ENCODE peak calls at places on chromosome 22, in eight cellular contexts. One of them, this sample, is unnamed.

GRCh38 chr22:43263645-43264514 is 76.9 kb upstream of the TTLL12 start:
- DNase-seq in cardiac fibroblast: peak; percentile 74
- DNase-seq in HFFc6: peak; percentile 6
- DNase-seq in stimulated activated effector memory CD8-positive, alpha-beta T cell treated with anti-CD3 and anti-CD28 coated beads, Interleukin-12 subunit alpha, Interleukin-12 subunit beta, amount 100 ng/mL, for 72 hours: peak; percentile 91
- DNase-seq in kidney glomerular epithelial cell: peak; percentile 10
- DNase-seq in naive thymus-derived CD8-positive, alpha-beta T cell: peak; percentile 68
- DNase-seq in activated naive CD8-positive, alpha-beta T cell treated with anti-CD3 and anti-CD28 coated beads for 36 hours: peak; percentile 89
- DNase-seq in NCI-H774: no peak
- DNase-seq in this sample: peak; percentile 74

GRCh38 chr22:27203276-27203660 is 545.9 kb downstream of the MIAT start:
- DNase-seq in cardiac fibroblast: no peak
- DNase-seq in HFFc6: no peak
- DNase-seq in stimulated activated effector memory CD8-positive, alpha-beta T cell treated with anti-CD3 and anti-CD28 coated beads, Interleukin-12 subunit alpha, Interleukin-12 subunit beta, amount 100 ng/mL, for 72 hours: no peak
- DNase-seq in kidney glomerular epithelial cell: no peak
- DNase-seq in naive thymus-derived CD8-positive, alpha-beta T cell: no peak
- DNase-seq in activated naive CD8-positive, alpha-beta T cell treated with anti-CD3 and anti-CD28 coated beads for 36 hours: no peak
- DNase-seq in NCI-H774: no peak
- DNase-seq in this sample: no peak

GRCh38 chr22:25078591-25078990 is 121.1 kb upstream of the CRYBB3 start:
- DNase-seq in cardiac fibroblast: no peak
- DNase-seq in HFFc6: no peak
- DNase-seq in stimulated activated effector memory CD8-positive, alpha-beta T cell treated with anti-CD3 and anti-CD28 coated beads, Interleukin-12 subunit alpha, Interleukin-12 subunit beta, amount 100 ng/mL, for 72 hours: no peak
- DNase-seq in kidney glomerular epithelial cell: no peak
- DNase-seq in naive thymus-derived CD8-positive, alpha-beta T cell: no peak
- DNase-seq in activated naive CD8-positive, alpha-beta T cell treated with anti-CD3 and anti-CD28 coated beads for 36 hours: no peak
- DNase-seq in NCI-H774: no peak
- DNase-seq in this sample: no peak

GRCh38 chr22:21961127-21961867 is 8.6 kb upstream of the PPM1F start:
- DNase-seq in cardiac fibroblast: no peak
- DNase-seq in HFFc6: no peak
- DNase-seq in stimulated activated effector memory CD8-positive, alpha-beta T cell treated with anti-CD3 and anti-CD28 coated beads, Interleukin-12 subunit alpha, Interleukin-12 subunit beta, amount 100 ng/mL, for 72 hours: no peak
- DNase-seq in kidney glomerular epithelial cell: no peak
- DNase-seq in naive thymus-derived CD8-positive, alpha-beta T cell: no peak
- DNase-seq in activated naive CD8-positive, alpha-beta T cell treated with anti-CD3 and anti-CD28 coated beads for 36 hours: no peak
- DNase-seq in NCI-H774: no peak
- DNase-seq in this sample: no peak

GRCh38 chr22:36221799-36222751 is 17.3 kb downstream of the APOL2 start:
- DNase-seq in cardiac fibroblast: peak; percentile 52
- DNase-seq in HFFc6: no peak
- DNase-seq in stimulated activated effector memory CD8-positive, alpha-beta T cell treated with anti-CD3 and anti-CD28 coated beads, Interleukin-12 subunit alpha, Interleukin-12 subunit beta, amount 100 ng/mL, for 72 hours: peak; percentile 68
- DNase-seq in kidney glomerular epithelial cell: peak; percentile 17
- DNase-seq in naive thymus-derived CD8-positive, alpha-beta T cell: peak; percentile 31
- DNase-seq in activated naive CD8-positive, alpha-beta T cell treated with anti-CD3 and anti-CD28 coated beads for 36 hours: peak; percentile 35
- DNase-seq in NCI-H774: no peak
- DNase-seq in this sample: no peak

GRCh38 chr22:23233746-23234408 is 53.6 kb downstream of the BCR start:
- DNase-seq in cardiac fibroblast: peak; percentile 60
- DNase-seq in HFFc6: peak; percentile 24
- DNase-seq in stimulated activated effector memory CD8-positive, alpha-beta T cell treated with anti-CD3 and anti-CD28 coated beads, Interleukin-12 subunit alpha, Interleukin-12 subunit beta, amount 100 ng/mL, for 72 hours: peak; percentile 75
- DNase-seq in kidney glomerular epithelial cell: peak; percentile 59
- DNase-seq in naive thymus-derived CD8-positive, alpha-beta T cell: no peak
- DNase-seq in activated naive CD8-positive, alpha-beta T cell treated with anti-CD3 and anti-CD28 coated beads for 36 hours: peak; percentile 67
- DNase-seq in NCI-H774: no peak
- DNase-seq in this sample: no peak

GRCh38 chr22:37267128-37267587 is 15.2 kb upstream of the CYTH4 start:
- DNase-seq in cardiac fibroblast: peak; percentile 33
- DNase-seq in HFFc6: no peak
- DNase-seq in stimulated activated effector memory CD8-positive, alpha-beta T cell treated with anti-CD3 and anti-CD28 coated beads, Interleukin-12 subunit alpha, Interleukin-12 subunit beta, amount 100 ng/mL, for 72 hours: peak; percentile 93
- DNase-seq in kidney glomerular epithelial cell: peak; percentile 12
- DNase-seq in naive thymus-derived CD8-positive, alpha-beta T cell: peak; percentile 59
- DNase-seq in activated naive CD8-positive, alpha-beta T cell treated with anti-CD3 and anti-CD28 coated beads for 36 hours: peak; percentile 76
- DNase-seq in NCI-H774: no peak
- DNase-seq in this sample: peak; percentile 72

GRCh38 chr22:47065756-47066615 is 303.5 kb downstream of the TBC1D22A start:
- DNase-seq in cardiac fibroblast: peak; percentile 84
- DNase-seq in HFFc6: no peak
- DNase-seq in stimulated activated effector memory CD8-positive, alpha-beta T cell treated with anti-CD3 and anti-CD28 coated beads, Interleukin-12 subunit alpha, Interleukin-12 subunit beta, amount 100 ng/mL, for 72 hours: no peak
- DNase-seq in kidney glomerular epithelial cell: no peak
- DNase-seq in naive thymus-derived CD8-positive, alpha-beta T cell: no peak
- DNase-seq in activated naive CD8-positive, alpha-beta T cell treated with anti-CD3 and anti-CD28 coated beads for 36 hours: no peak
- DNase-seq in NCI-H774: no peak
- DNase-seq in this sample: no peak

GRCh38 chr22:40276877-40277823 is 69.2 kb upstream of the ADSL start:
- DNase-seq in cardiac fibroblast: peak; percentile 79
- DNase-seq in HFFc6: peak; percentile 28
- DNase-seq in stimulated activated effector memory CD8-positive, alpha-beta T cell treated with anti-CD3 and anti-CD28 coated beads, Interleukin-12 subunit alpha, Interleukin-12 subunit beta, amount 100 ng/mL, for 72 hours: no peak
- DNase-seq in kidney glomerular epithelial cell: no peak
- DNase-seq in naive thymus-derived CD8-positive, alpha-beta T cell: no peak
- DNase-seq in activated naive CD8-positive, alpha-beta T cell treated with anti-CD3 and anti-CD28 coated beads for 36 hours: no peak
- DNase-seq in NCI-H774: no peak
- DNase-seq in this sample: no peak

GRCh38 chr22:46931414-46931813 is 169.0 kb downstream of the TBC1D22A start:
- DNase-seq in cardiac fibroblast: peak; percentile 35
- DNase-seq in HFFc6: peak; percentile 5
- DNase-seq in stimulated activated effector memory CD8-positive, alpha-beta T cell treated with anti-CD3 and anti-CD28 coated beads, Interleukin-12 subunit alpha, Interleukin-12 subunit beta, amount 100 ng/mL, for 72 hours: no peak
- DNase-seq in kidney glomerular epithelial cell: no peak
- DNase-seq in naive thymus-derived CD8-positive, alpha-beta T cell: no peak
- DNase-seq in activated naive CD8-positive, alpha-beta T cell treated with anti-CD3 and anti-CD28 coated beads for 36 hours: no peak
- DNase-seq in NCI-H774: no peak
- DNase-seq in this sample: no peak

GRCh38 chr22:37043214-37043827 is 8.2 kb upstream of the KCTD17 start:
- DNase-seq in cardiac fibroblast: no peak
- DNase-seq in HFFc6: no peak
- DNase-seq in stimulated activated effector memory CD8-positive, alpha-beta T cell treated with anti-CD3 and anti-CD28 coated beads, Interleukin-12 subunit alpha, Interleukin-12 subunit beta, amount 100 ng/mL, for 72 hours: no peak
- DNase-seq in kidney glomerular epithelial cell: no peak
- DNase-seq in naive thymus-derived CD8-positive, alpha-beta T cell: no peak
- DNase-seq in activated naive CD8-positive, alpha-beta T cell treated with anti-CD3 and anti-CD28 coated beads for 36 hours: no peak
- DNase-seq in NCI-H774: no peak
- DNase-seq in this sample: no peak

GRCh38 chr22:37633693-37634504 is 5.6 kb upstream of the SH3BP1 start:
- DNase-seq in cardiac fibroblast: peak; percentile 69
- DNase-seq in HFFc6: peak; percentile 66
- DNase-seq in stimulated activated effector memory CD8-positive, alpha-beta T cell treated with anti-CD3 and anti-CD28 coated beads, Interleukin-12 subunit alpha, Interleukin-12 subunit beta, amount 100 ng/mL, for 72 hours: no peak
- DNase-seq in kidney glomerular epithelial cell: peak; percentile 35
- DNase-seq in naive thymus-derived CD8-positive, alpha-beta T cell: peak; percentile 26
- DNase-seq in activated naive CD8-positive, alpha-beta T cell treated with anti-CD3 and anti-CD28 coated beads for 36 hours: peak; percentile 81
- DNase-seq in NCI-H774: no peak
- DNase-seq in this sample: peak; percentile 93

GRCh38 chr22:37735054-37735453 is 38.2 kb downstream of the TRIOBP start:
- DNase-seq in cardiac fibroblast: peak; percentile 42
- DNase-seq in HFFc6: no peak
- DNase-seq in stimulated activated effector memory CD8-positive, alpha-beta T cell treated with anti-CD3 and anti-CD28 coated beads, Interleukin-12 subunit alpha, Interleukin-12 subunit beta, amount 100 ng/mL, for 72 hours: no peak
- DNase-seq in kidney glomerular epithelial cell: no peak
- DNase-seq in naive thymus-derived CD8-positive, alpha-beta T cell: no peak
- DNase-seq in activated naive CD8-positive, alpha-beta T cell treated with anti-CD3 and anti-CD28 coated beads for 36 hours: no peak
- DNase-seq in NCI-H774: no peak
- DNase-seq in this sample: no peak

GRCh38 chr22:29623059-29623458 is 19.6 kb downstream of the NF2 start:
- DNase-seq in cardiac fibroblast: no peak
- DNase-seq in HFFc6: no peak
- DNase-seq in stimulated activated effector memory CD8-positive, alpha-beta T cell treated with anti-CD3 and anti-CD28 coated beads, Interleukin-12 subunit alpha, Interleukin-12 subunit beta, amount 100 ng/mL, for 72 hours: no peak
- DNase-seq in kidney glomerular epithelial cell: no peak
- DNase-seq in naive thymus-derived CD8-positive, alpha-beta T cell: no peak
- DNase-seq in activated naive CD8-positive, alpha-beta T cell treated with anti-CD3 and anti-CD28 coated beads for 36 hours: no peak
- DNase-seq in NCI-H774: no peak
- DNase-seq in this sample: no peak

GRCh38 chr22:35384567-35384966 is 3.7 kb downstream of the HMOX1 start:
- DNase-seq in cardiac fibroblast: no peak
- DNase-seq in HFFc6: no peak
- DNase-seq in stimulated activated effector memory CD8-positive, alpha-beta T cell treated with anti-CD3 and anti-CD28 coated beads, Interleukin-12 subunit alpha, Interleukin-12 subunit beta, amount 100 ng/mL, for 72 hours: no peak
- DNase-seq in kidney glomerular epithelial cell: no peak
- DNase-seq in naive thymus-derived CD8-positive, alpha-beta T cell: no peak
- DNase-seq in activated naive CD8-positive, alpha-beta T cell treated with anti-CD3 and anti-CD28 coated beads for 36 hours: no peak
- DNase-seq in NCI-H774: no peak
- DNase-seq in this sample: no peak

GRCh38 chr22:38474003-38474607 is 6.2 kb downstream of the KDELR3 start:
- DNase-seq in cardiac fibroblast: no peak
- DNase-seq in HFFc6: no peak
- DNase-seq in stimulated activated effector memory CD8-positive, alpha-beta T cell treated with anti-CD3 and anti-CD28 coated beads, Interleukin-12 subunit alpha, Interleukin-12 subunit beta, amount 100 ng/mL, for 72 hours: no peak
- DNase-seq in kidney glomerular epithelial cell: no peak
- DNase-seq in naive thymus-derived CD8-positive, alpha-beta T cell: no peak
- DNase-seq in activated naive CD8-positive, alpha-beta T cell treated with anti-CD3 and anti-CD28 coated beads for 36 hours: no peak
- DNase-seq in NCI-H774: no peak
- DNase-seq in this sample: no peak

GRCh38 chr22:17915188-17915587 is 109.2 kb downstream of the MICAL3 start:
- DNase-seq in cardiac fibroblast: no peak
- DNase-seq in HFFc6: no peak
- DNase-seq in stimulated activated effector memory CD8-positive, alpha-beta T cell treated with anti-CD3 and anti-CD28 coated beads, Interleukin-12 subunit alpha, Interleukin-12 subunit beta, amount 100 ng/mL, for 72 hours: no peak
- DNase-seq in kidney glomerular epithelial cell: no peak
- DNase-seq in naive thymus-derived CD8-positive, alpha-beta T cell: no peak
- DNase-seq in activated naive CD8-positive, alpha-beta T cell treated with anti-CD3 and anti-CD28 coated beads for 36 hours: no peak
- DNase-seq in NCI-H774: no peak
- DNase-seq in this sample: no peak

GRCh38 chr22:39446239-39446721 is 10.5 kb upstream of the MGAT3 start:
- DNase-seq in cardiac fibroblast: no peak
- DNase-seq in HFFc6: no peak
- DNase-seq in stimulated activated effector memory CD8-positive, alpha-beta T cell treated with anti-CD3 and anti-CD28 coated beads, Interleukin-12 subunit alpha, Interleukin-12 subunit beta, amount 100 ng/mL, for 72 hours: no peak
- DNase-seq in kidney glomerular epithelial cell: no peak
- DNase-seq in naive thymus-derived CD8-positive, alpha-beta T cell: no peak
- DNase-seq in activated naive CD8-positive, alpha-beta T cell treated with anti-CD3 and anti-CD28 coated beads for 36 hours: peak; percentile 13
- DNase-seq in NCI-H774: no peak
- DNase-seq in this sample: peak; percentile 72

GRCh38 chr22:40512426-40513136 is 123.9 kb downstream of the MRTFA start:
- DNase-seq in cardiac fibroblast: peak; percentile 98
- DNase-seq in HFFc6: peak; percentile 97
- DNase-seq in stimulated activated effector memory CD8-positive, alpha-beta T cell treated with anti-CD3 and anti-CD28 coated beads, Interleukin-12 subunit alpha, Interleukin-12 subunit beta, amount 100 ng/mL, for 72 hours: no peak
- DNase-seq in kidney glomerular epithelial cell: peak; percentile 89
- DNase-seq in naive thymus-derived CD8-positive, alpha-beta T cell: no peak
- DNase-seq in activated naive CD8-positive, alpha-beta T cell treated with anti-CD3 and anti-CD28 coated beads for 36 hours: no peak
- DNase-seq in NCI-H774: no peak
- DNase-seq in this sample: no peak

GRCh38 chr22:36928181-36928580 is 14.8 kb downstream of the CSF2RB start:
- DNase-seq in cardiac fibroblast: no peak
- DNase-seq in HFFc6: no peak
- DNase-seq in stimulated activated effector memory CD8-positive, alpha-beta T cell treated with anti-CD3 and anti-CD28 coated beads, Interleukin-12 subunit alpha, Interleukin-12 subunit beta, amount 100 ng/mL, for 72 hours: no peak
- DNase-seq in kidney glomerular epithelial cell: no peak
- DNase-seq in naive thymus-derived CD8-positive, alpha-beta T cell: no peak
- DNase-seq in activated naive CD8-positive, alpha-beta T cell treated with anti-CD3 and anti-CD28 coated beads for 36 hours: no peak
- DNase-seq in NCI-H774: no peak
- DNase-seq in this sample: no peak

This sample was measured in GM12892.